ENCODE peak calls at places on chromosomes 3 and 15, in four cellular contexts. W is K562, J is HepG2, T is GM12878. P is an unnamed sample.

GRCh38 chr3:10434938-10435336 is 70.4 kb downstream of the ATP2B2 start:
- DNase-seq in W (no peak), J (no peak), T (no peak), P (no peak)

GRCh38 chr3:170296703-170297102 is 60.8 kb upstream of the SKIL start:
- DNase-seq in W (no peak), J (no peak), T (no peak), P (no peak)

GRCh38 chr15:48437178-48437577 is 105.9 kb downstream of the DUT start:
- DNase-seq in W (no peak), J (no peak), T (no peak), P (no peak)

GRCh38 chr3:187729598-187729997 is 15.7 kb downstream of the BCL6 start:
- DNase-seq in W (no peak), J (no peak), T (no peak), P (no peak)

GRCh38 chr15:57545995-57546394 is 45.7 kb upstream of the MYZAP start:
- DNase-seq in W (no peak), J (no peak), T (no peak), P (no peak)

GRCh38 chr15:63544253-63545026 is 40.0 kb downstream of the USP3 start:
- DNase-seq in W (peak; percentile 27), J (no peak), T (no peak), P (no peak)

GRCh38 chr15:45100884-45101622 is 12.9 kb downstream of the DUOX2 start:
- DNase-seq in W (no peak), J (no peak), T (no peak), P (no peak)

GRCh38 chr3:8539419-8539818 is 37.8 kb downstream of the LMCD1 start:
- DNase-seq in W (no peak), J (no peak), T (no peak), P (no peak)

GRCh38 chr3:156489462-156489911 is 65.4 kb downstream of the SSR3 start:
- DNase-seq in W (no peak), J (no peak), T (peak; percentile 8), P (no peak)
- TF ChIP-seq ETV6 in W (no peak), J (no peak), T (no peak), P (no peak)

DNA sequence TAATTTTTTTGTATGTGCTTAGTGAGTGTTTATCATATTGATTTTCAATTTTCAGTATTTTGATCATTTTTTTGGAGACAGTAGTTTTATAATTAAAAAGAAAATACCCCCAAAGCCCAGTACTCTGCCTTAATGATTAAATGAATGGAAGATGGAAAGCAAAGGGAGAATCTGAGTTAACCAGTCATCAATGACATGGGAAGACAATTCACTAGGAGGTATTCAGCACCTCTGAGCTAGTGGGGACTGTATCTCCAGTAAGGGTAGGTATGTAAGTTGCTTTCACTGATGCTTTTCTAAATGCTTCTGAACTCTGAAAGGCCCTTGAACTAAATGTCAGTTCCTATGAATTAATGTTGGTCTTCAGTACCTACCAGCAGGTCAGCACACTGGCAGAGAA is 590.4 kb upstream of the DPPA4 start:
- DNase-seq in W (no peak), J (no peak), T (no peak), P (no peak)
- TF ChIP-seq ETV6 in W (no peak), J (no peak), T (no peak), P (no peak)

GRCh38 chr3:23183731-23184130 is 19.4 kb upstream of the UBE2E2 start:
- DNase-seq in W (peak; percentile 13), J (peak; percentile 43), T (no peak), P (peak; percentile 50)
- TF ChIP-seq ETV6 in W (no peak), J (no peak), T (no peak), P (no peak)

DNA sequence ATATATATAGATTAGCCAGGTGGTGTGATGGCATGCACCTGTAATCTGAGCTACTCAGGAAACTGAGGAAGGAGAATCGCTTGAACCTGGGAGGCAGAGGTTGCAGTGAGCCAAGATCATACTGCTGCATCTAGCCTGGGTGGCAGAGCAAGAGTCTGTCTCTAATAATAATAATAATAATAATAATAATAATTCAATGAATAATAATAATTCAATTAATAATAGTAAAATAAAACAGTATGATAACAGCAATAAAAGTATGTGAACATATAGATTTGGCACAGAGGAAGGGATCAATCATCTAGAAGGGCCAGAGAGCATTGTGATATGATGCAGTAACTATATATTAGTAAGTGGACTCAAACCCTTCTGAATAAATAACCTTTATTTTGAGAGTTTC is 314.5 kb upstream of the COL8A1 start:
- DNase-seq in W (no peak), J (no peak), T (no peak), P (no peak)
- TF ChIP-seq ETV6 in W (no peak), J (no peak), T (no peak), P (no peak)

DNA sequence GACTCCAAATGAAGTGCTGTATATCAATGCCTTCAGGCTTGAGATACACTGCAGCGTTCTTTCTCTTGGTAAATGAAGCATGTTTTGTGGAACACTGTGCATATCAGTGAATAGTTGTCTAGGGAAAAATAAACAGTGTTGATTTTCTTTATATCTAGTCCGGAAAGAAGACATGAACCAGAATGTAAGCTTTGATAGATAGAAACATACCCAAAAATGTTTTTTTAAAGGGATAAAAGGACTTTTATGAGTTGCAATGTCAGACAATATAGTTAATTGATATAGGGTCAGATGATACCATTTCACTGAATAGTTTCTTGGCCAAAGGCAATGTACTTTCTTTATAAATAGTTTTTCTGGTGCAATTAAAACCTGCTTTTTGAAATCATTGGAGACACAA is 1037.8 kb downstream of the OTOL1 start:
- DNase-seq in W (no peak), J (no peak), T (no peak), P (no peak)
- TF ChIP-seq ETV6 in W (no peak), J (no peak), T (no peak), P (no peak)

GRCh38 chr3:32296251-32297204 is 58.0 kb downstream of the CMTM8 start:
- DNase-seq in W (peak; percentile 82), J (peak; percentile 47), T (no peak), P (peak; percentile 72)
- TF ChIP-seq ETV6 in W (no peak), J (no peak), T (no peak), P (no peak)

GRCh38 chr3:19216669-19217337 is 68.5 kb downstream of the KCNH8 start:
- DNase-seq in W (no peak), J (no peak), T (no peak), P (no peak)

GRCh38 chr3:19215427-19215826 is 67.1 kb downstream of the KCNH8 start:
- DNase-seq in W (no peak), J (no peak), T (no peak), P (no peak)

GRCh38 chr3:19226516-19226915 is 78.2 kb downstream of the KCNH8 start:
- DNase-seq in W (no peak), J (no peak), T (no peak), P (no peak)

DNA sequence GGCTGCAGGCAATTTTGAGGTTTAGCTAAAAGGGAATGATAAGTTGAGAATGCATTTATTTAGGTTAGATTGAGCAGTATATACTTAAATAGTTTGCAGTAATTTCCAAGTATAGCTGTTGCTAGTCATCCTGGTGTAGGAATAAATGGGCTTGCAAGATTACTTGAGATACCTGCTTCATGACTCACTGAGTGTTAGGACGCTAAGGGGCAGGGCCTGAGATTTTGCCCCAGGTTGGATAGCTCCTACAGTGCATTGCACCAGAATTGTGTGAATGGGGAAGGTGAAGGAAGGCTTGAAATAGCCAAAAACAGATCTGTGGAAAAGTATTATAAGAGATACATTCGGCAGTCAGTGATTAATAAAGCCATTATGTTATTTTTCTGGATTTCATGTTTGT is 72.8 kb downstream of the KCNH8 start:
- DNase-seq in W (no peak), J (no peak), T (no peak), P (no peak)
- TF ChIP-seq ETV6 in W (no peak), J (no peak), T (no peak), P (no peak)

DNA sequence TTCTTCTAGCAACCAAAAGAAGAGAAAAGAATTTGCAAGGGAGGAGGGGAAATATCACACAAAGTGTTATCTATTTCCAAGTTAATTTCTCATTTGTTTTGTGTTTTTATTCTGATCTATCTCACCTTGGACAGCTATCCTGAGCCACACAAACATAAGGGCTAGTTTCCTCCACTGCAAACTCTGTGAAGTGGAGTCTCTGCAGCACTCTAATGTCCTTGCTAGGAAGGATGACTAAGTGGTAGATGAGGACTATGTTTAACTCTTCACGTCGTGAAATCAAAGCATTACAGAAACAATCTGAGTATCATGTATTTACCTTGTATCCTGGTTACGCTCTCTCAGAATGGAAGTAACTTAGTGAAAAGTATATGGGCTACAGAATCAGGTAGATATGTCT is 33.9 kb upstream of the CHRM5 start:
- DNase-seq in W (no peak), J (no peak), T (no peak), P (no peak)
- TF ChIP-seq ETV6 in W (no peak), J (no peak), T (no peak), P (no peak)

GRCh38 chr15:80695911-80696651 is 971 bp downstream of the ABHD17C start:
- DNase-seq in W (no peak), J (peak; percentile 20), T (no peak), P (peak; percentile 16)

GRCh38 chr15:80695099-80695910 is at the start of gene ABHD17C:
- DNase-seq in W (peak; percentile 80), J (peak; percentile 9), T (no peak), P (peak; percentile 58)

GRCh38 chr15:80691575-80691974 is 3.5 kb upstream of the ABHD17C start:
- DNase-seq in W (no peak), J (peak; percentile 33), T (no peak), P (no peak)

GRCh38 chr15:80694624-80695098 is 449 bp upstream of the ABHD17C start:
- DNase-seq in W (peak; percentile 11), J (no peak), T (no peak), P (peak; percentile 44)

DNA sequence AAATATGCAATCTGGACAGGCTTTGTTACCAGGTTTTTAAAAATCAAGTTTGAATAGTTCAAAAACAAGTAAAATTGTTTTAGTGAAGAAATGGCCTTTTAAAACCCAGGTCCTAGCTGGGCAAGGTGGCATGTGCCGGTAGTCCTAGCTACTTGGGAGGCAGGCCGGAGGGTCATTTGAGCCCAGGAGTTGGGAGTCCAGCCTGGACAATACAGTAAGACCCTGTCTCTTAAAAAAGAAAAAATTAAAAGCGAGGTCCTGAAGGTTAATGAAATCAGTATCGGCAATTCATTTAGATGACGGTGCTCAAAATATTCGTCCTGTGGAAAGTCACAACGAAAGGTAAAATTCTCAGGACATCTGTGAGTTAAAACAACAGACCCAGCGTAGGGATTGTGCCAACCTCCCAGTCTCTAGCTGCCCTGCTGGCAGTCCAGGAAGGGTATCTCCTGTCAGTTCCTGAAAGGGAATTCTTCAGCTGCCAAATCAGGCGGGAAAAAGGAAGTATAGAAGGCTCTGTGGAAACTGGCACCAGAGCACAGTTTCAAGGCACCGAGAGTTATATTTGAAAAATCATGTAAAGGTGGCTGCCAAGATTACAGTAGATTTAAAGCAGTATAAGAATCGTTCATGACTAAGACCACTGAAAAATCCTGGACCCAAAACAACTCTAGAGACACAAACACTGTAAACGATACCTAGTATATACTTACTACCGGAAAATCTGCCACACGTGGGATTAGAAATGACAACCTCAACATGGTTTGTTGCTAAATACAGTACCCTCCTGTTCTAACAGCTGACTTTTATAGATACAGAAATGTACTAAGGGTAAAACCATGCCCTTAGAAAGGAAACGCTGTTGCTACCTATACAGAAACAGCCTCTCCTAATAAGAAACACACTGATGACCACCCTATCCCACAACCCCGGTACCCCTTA is 1.2 kb upstream of the ABHD17C start:
- DNase-seq in W (no peak), J (no peak), T (no peak), P (no peak)
- TF ChIP-seq ETV6 in W (no peak), J (no peak), T (no peak), P (no peak)